ENCODE peak calls at places on chromosomes 13 and 19, in nine cellular contexts. Y is stimulated activated CD8-positive, alpha-beta memory T cell treated with anti-CD3 and anti-CD28 coated beads, Interleukin-7, amount 100 ng/mL, for 1 hour; V is caudate nucleus; N is NCI-H510A treated with DMSO at 0.1 percent for 48 hours; H is activated CD4-positive, alpha-beta T cell treated with anti-CD3 and anti-CD28 coated beads, Interleukin-2, amount 10 ng/mL, durations not matched to agents 7 days and 5 days; O is HEK293T; Q is HS-5; U is adipocyte; R is GM04504. M is an unnamed sample.

GRCh38 chr19:36046443-36047050 is 7.5 kb downstream of the THAP8 start:
- DNase-seq in Y (no peak), V (no peak), N (no peak), H (no peak), O (no peak), Q (no peak), U (peak; percentile 27), R (no peak), M (no peak)

GRCh38 chr13:65453982-65454381 is 1776.2 kb downstream of the PCDH9 start:
- DNase-seq in Y (no peak), V (no peak), N (no peak), H (no peak), O (no peak), Q (no peak), U (no peak), R (no peak), M (no peak)

GRCh38 chr19:2625434-2625833 is 77.1 kb downstream of the GNG7 start:
- DNase-seq in Y (no peak), V (no peak), N (no peak), H (no peak), O (no peak), Q (no peak), U (no peak), R (no peak), M (no peak)

GRCh38 chr13:40406405-40407138 is 259.9 kb downstream of the FOXO1 start:
- DNase-seq in Y (no peak), V (no peak), N (no peak), H (no peak), O (no peak), Q (peak; percentile 34), U (peak; percentile 13), R (peak; percentile 45), M (no peak)

GRCh38 chr19:12938536-12939291 is at the start of gene CALR:
- DNase-seq in Y (no peak), V (no peak), N (no peak), H (peak; percentile 36), O (no peak), Q (no peak), U (peak; percentile 74), R (no peak), M (no peak)

GRCh38 chr19:45368737-45369340 is 1.5 kb downstream of the ERCC2 start:
- DNase-seq in Y (no peak), V (no peak), N (no peak), H (no peak), O (no peak), Q (no peak), U (no peak), R (no peak), M (no peak)

GRCh38 chr13:20188649-20189553 is 3.8 kb downstream of the GJB2 start:
- DNase-seq in Y (no peak), V (no peak), N (no peak), H (peak; percentile 19), O (no peak), Q (no peak), U (no peak), R (no peak), M (no peak)

GRCh38 chr19:11506101-11506555 is 489 bp upstream of the ZNF653 start:
- DNase-seq in Y (no peak), V (no peak), N (no peak), H (no peak), O (no peak), Q (no peak), U (no peak), R (no peak), M (peak; percentile 64)

GRCh38 chr19:40398417-40399056 is 8.6 kb upstream of the HIPK4 start:
- DNase-seq in Y (peak; percentile 35), V (no peak), N (no peak), H (peak; percentile 66), O (no peak), Q (no peak), U (no peak), R (no peak), M (no peak)

GRCh38 chr13:106986033-106986484 is 418.1 kb upstream of the ARGLU1 start:
- DNase-seq in Y (no peak), V (no peak), N (no peak), H (no peak), O (no peak), Q (no peak), U (peak; percentile 38), R (peak; percentile 58), M (no peak)

GRCh38 chr19:22545751-22546150 is 88.4 kb upstream of the ZNF492 start:
- DNase-seq in Y (no peak), V (no peak), N (no peak), H (peak; percentile 28), O (peak; percentile 38), Q (no peak), U (peak; percentile 12), R (no peak), M (no peak)

GRCh38 chr13:39244561-39245230 is 206.4 kb downstream of the NHLRC3 start:
- DNase-seq in Y (no peak), V (no peak), N (peak; percentile 4), H (no peak), O (no peak), Q (no peak), U (no peak), R (no peak), M (no peak)

M was measured in SHP77.